ENCODE peak calls at places on chromosomes 16 and 17, in four cellular contexts. A is heart left ventricle, W is ovary, U is Caco-2. L is an unnamed sample.
A peak's percentile ranks its signal among the peaks of the same experiment; 100 is the strongest.

GRCh38 chr17:3843935-3844516 is 2.0 kb downstream of the NCBP3 start:
- DNase-seq in A (no peak), W (no peak), U (peak; percentile 39), L (peak; percentile 42)

GRCh38 chr16:89442990-89443726 is 47.2 kb downstream of the ANKRD11 start:
- DNase-seq in A (no peak), W (no peak), U (no peak), L (peak; percentile 79)

GRCh38 chr17:73288534-73289302 is 23.1 kb downstream of the CDC42EP4 start:
- DNase-seq in A (peak; percentile 84), W (peak; percentile 79), U (peak; percentile 51), L (no peak)

GRCh38 chr16:57645691-57646387 is 17.4 kb downstream of the ADGRG1 start:
- DNase-seq in A (peak; percentile 80), W (no peak), U (no peak), L (peak; percentile 15)

GRCh38 chr17:58991718-58992331 is 114.9 kb downstream of the TRIM37 start:
- DNase-seq in A (no peak), W (no peak), U (peak; percentile 30), L (peak; percentile 60)

GRCh38 chr16:78689031-78689430 is 589.6 kb downstream of the WWOX start:
- DNase-seq in A (no peak), W (no peak), U (no peak), L (no peak)

GRCh38 chr17:50922107-50922506 is 56.0 kb upstream of the TOB1 start:
- DNase-seq in A (no peak), W (no peak), U (no peak), L (no peak)

GRCh38 chr17:17645961-17646360 is 35.3 kb upstream of the RAI1 start:
- DNase-seq in A (no peak), W (no peak), U (no peak), L (peak; percentile 60)

GRCh38 chr17:66946251-66946650 is 18.3 kb upstream of the CACNG4 start:
- DNase-seq in A (no peak), W (no peak), U (no peak), L (no peak)

GRCh38 chr17:33039874-33040273 is 48.2 kb downstream of the SPACA3 start:
- DNase-seq in A (no peak), W (no peak), U (no peak), L (peak; percentile 19)

GRCh38 chr16:1420111-1420539 is 422 bp downstream of the UQCC4 start:
- DNase-seq in A (no peak), W (no peak), U (no peak), L (peak; percentile 26)

GRCh38 chr16:1425616-1426370 is 5.1 kb upstream of the PERCC1 start:
- DNase-seq in A (no peak), W (no peak), U (no peak), L (no peak)

GRCh38 chr16:1420540-1421205 is at the start of gene UQCC4:
- DNase-seq in A (peak; percentile 99), W (peak; percentile 99), U (peak; percentile 97), L (peak; percentile 100)

GRCh38 chr16:1424028-1424427 is 3.5 kb upstream of the UQCC4 start:
- DNase-seq in A (no peak), W (no peak), U (no peak), L (no peak)

DNA sequence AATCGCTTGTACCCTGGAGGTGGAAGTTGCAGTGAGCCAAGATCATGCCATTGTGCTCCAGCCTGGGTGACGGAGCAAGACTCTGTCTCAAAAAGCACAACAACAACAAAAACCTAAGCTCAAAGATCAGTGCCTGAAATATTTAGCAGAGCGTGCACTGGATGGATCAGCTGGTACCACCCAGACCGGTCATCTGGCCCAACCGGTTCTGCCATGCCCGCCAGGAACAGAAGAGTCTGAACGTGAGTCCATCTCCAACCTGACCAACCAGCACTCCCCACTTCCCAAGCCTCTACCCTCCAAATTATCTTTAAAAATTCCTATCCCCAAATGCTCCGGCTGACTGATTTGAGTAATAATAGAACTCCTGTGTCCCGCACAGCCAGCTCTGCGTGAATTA is 1.5 kb upstream of the UQCC4 start:
- DNase-seq in A (no peak), W (no peak), U (no peak), L (no peak)
- H3K4me3 ChIP-seq in A (no peak overlapping the region), W (no peak overlapping the region), U (no peak overlapping the region), L (no peak overlapping the region)

DNA sequence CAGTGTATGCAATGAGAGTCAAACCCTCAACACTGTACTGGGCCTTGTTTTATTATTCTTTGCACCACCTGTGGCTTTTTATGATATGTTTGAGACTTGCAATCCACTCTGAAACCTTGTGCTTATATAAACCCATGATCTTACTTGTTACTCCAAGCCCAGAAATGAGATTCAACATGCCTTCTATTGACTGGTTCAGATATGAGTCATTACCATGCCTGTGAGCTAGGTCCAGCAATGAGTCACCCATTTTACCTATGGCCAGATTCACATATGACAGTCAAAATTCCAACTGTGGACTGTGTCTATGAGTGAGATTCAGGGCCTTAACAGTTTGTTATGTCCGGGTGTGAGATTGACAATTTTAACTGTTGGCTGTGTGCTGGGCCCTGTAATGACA is 1846.1 kb downstream of the TP53TG3F start:
- DNase-seq in A (no peak), W (no peak), U (no peak), L (no peak)
- H3K9me3 ChIP-seq in A (no peaks in the 10 kb centered on the region), W (no peaks in the 10 kb centered on the region), U (no peaks in the 10 kb centered on the region), L (no peaks in the 10 kb centered on the region)

GRCh38 chr16:72786606-72787005 is 261.3 kb downstream of the ZFHX3 start:
- DNase-seq in A (no peak), W (no peak), U (no peak), L (no peak)

GRCh38 chr16:72787130-72787518 is 260.8 kb downstream of the ZFHX3 start:
- DNase-seq in A (no peak), W (no peak), U (no peak), L (no peak)

GRCh38 chr16:72787519-72788268 is 260.2 kb downstream of the ZFHX3 start:
- DNase-seq in A (peak; percentile 79), W (peak; percentile 66), U (no peak), L (peak; percentile 94)

GRCh38 chr16:72783716-72784320 is 264.1 kb downstream of the ZFHX3 start:
- DNase-seq in A (no peak), W (no peak), U (peak; percentile 7), L (peak; percentile 34)

GRCh38 chr16:72785886-72786285 is 262.0 kb downstream of the ZFHX3 start:
- DNase-seq in A (no peak), W (no peak), U (no peak), L (peak; percentile 51)
- H3K4me3 ChIP-seq in A (no peak overlapping the region), W (no peak overlapping the region), U (no peak overlapping the region), L (peak overlapping the region; percentile 80)

GRCh38 chr16:10419701-10420100 is 33.8 kb downstream of the ATF7IP2 start:
- DNase-seq in A (no peak), W (no peak), U (no peak), L (no peak)
- H3K9me3 ChIP-seq in A (peaks cover 3% of the 10 kb centered on the region), W (no peaks in the 10 kb centered on the region), U (peaks cover 23% of the 10 kb centered on the region), L (peaks cover 23% of the 10 kb centered on the region)

L was measured in adipocyte.